ENCODE peak calls at places on chromosomes 16 and 17, in six cellular contexts. S, Q, D, R, N and A are unnamed samples.

GRCh38 chr17:39483506-39483905 is 22.2 kb downstream of the CDK12 start:
- DNase-seq in S (no peak), Q (no peak), D (no peak), R (no peak), N (no peak), A (no peak)

GRCh38 chr17:75707096-75707720 is 14.1 kb upstream of the ITGB4 start:
- DNase-seq in S (no peak), Q (no peak), D (peak; percentile 40), R (no peak), N (peak; percentile 86), A (no peak)

GRCh38 chr17:80113033-80113484 is 11.7 kb downstream of the GAA start:
- DNase-seq in S (no peak), Q (no peak), D (no peak), R (no peak), N (no peak), A (no peak)

GRCh38 chr16:77690416-77690815 is 31.9 kb upstream of the NUDT7 start:
- DNase-seq in S (no peak), Q (no peak), D (no peak), R (no peak), N (peak; percentile 5), A (no peak)

GRCh38 chr17:12973496-12974318 is 44.1 kb downstream of the ELAC2 start:
- DNase-seq in S (no peak), Q (no peak), D (peak; percentile 84), R (no peak), N (no peak), A (peak; percentile 15)

GRCh38 chr17:73888875-73889274 is 244.6 kb upstream of the SDK2 start:
- DNase-seq in S (no peak), Q (no peak), D (no peak), R (no peak), N (no peak), A (no peak)

GRCh38 chr17:66786101-66786500 is 48.8 kb upstream of the CACNG5 start:
- DNase-seq in S (no peak), Q (no peak), D (peak; percentile 45), R (peak; percentile 12), N (no peak), A (no peak)

GRCh38 chr17:43940630-43941029 is 1.6 kb downstream of the PPY start:
- DNase-seq in S (no peak), Q (no peak), D (peak; percentile 96), R (peak; percentile 44), N (peak; percentile 58), A (peak; percentile 46)

GRCh38 chr16:47008612-47009011 is 35.1 kb upstream of the DNAJA2 start:
- DNase-seq in S (no peak), Q (no peak), D (no peak), R (no peak), N (no peak), A (no peak)

GRCh38 chr17:46118969-46119368 is 74.3 kb downstream of the KANSL1 start:
- DNase-seq in S (no peak), Q (no peak), D (no peak), R (no peak), N (no peak), A (no peak)

GRCh38 chr16:4123617-4124300 is 7.5 kb upstream of the ADCY9 start:
- DNase-seq in S (no peak), Q (no peak), D (no peak), R (no peak), N (no peak), A (no peak)

GRCh38 chr17:44108440-44109311 is 14.8 kb downstream of the HDAC5 start:
- DNase-seq in S (peak; percentile 94), Q (peak; percentile 96), D (peak; percentile 72), R (no peak), N (peak; percentile 88), A (no peak)

GRCh38 chr16:19179890-19180490 is 11.9 kb downstream of the SYT17 start:
- DNase-seq in S (no peak), Q (no peak), D (peak; percentile 84), R (peak; percentile 63), N (peak; percentile 70), A (peak; percentile 54)

GRCh38 chr17:27241346-27241946 is 52.5 kb upstream of the WSB1 start:
- DNase-seq in S (no peak), Q (no peak), D (peak; percentile 70), R (no peak), N (peak; percentile 20), A (peak; percentile 48)

GRCh38 chr16:1537763-1538289 is 4.4 kb downstream of the TMEM204 start:
- DNase-seq in S (no peak), Q (peak; percentile 17), D (no peak), R (no peak), N (no peak), A (no peak)
- H3K4me3 ChIP-seq in S (no peak overlapping the region), Q (no peak overlapping the region), D (no peak overlapping the region), R (no peak overlapping the region), N (no peak overlapping the region), A (no peak overlapping the region)

GRCh38 chr17:1169471-1169908 is 10.3 kb downstream of the ABR start:
- DNase-seq in S (no peak), Q (no peak), D (no peak), R (no peak), N (no peak), A (no peak)
- H3K27ac ChIP-seq in S (no peak overlapping the region), Q (no peak overlapping the region), D (peak overlapping the region; percentile 90), R (no peak overlapping the region), N (no peak overlapping the region), A (no peak overlapping the region)

DNA sequence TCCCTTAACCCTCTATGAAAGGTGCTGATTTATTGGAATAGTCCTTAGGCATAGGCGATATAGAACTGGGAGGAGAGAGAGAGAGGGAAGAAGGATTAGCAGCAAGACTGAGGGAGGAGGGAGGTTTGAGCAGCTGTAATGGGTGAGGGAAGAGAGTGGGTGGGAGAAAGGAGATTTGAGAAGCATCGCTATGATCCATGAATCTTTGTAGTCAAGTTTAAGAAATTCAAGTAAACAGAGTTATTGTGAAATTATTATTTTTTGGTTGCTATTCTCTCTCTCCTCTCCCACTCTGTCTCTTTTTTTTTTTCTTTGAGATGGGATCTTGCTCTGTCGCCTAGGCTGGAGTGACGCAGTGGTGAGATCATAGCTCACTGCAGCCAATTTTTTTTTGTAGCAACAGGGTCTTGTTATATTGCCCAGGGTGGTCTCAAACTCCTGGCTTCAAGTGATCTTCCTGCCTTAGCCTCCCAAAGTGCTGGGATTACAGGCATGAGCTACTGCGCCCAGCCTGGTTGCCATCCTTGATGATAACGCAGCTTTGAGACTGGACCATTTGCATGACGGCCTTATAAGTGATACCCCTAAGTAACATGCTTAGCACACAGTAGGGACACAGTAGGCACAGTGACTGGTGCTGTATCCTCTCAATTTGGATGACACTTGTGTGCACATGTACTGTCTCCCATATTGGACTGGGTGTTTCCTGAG is 21.0 kb upstream of the TNS4 start:
- DNase-seq in S (no peak), Q (no peak), D (peak; percentile 28), R (no peak), N (no peak), A (peak; percentile 40)
- H3K4me1 ChIP-seq in S (no peaks in the 10 kb centered on the region), Q (no peaks in the 10 kb centered on the region), D (peaks cover 4% of the 10 kb centered on the region), R (peaks cover 10% of the 10 kb centered on the region), N (peaks cover 63% of the 10 kb centered on the region), A (no peaks in the 10 kb centered on the region)

DNA sequence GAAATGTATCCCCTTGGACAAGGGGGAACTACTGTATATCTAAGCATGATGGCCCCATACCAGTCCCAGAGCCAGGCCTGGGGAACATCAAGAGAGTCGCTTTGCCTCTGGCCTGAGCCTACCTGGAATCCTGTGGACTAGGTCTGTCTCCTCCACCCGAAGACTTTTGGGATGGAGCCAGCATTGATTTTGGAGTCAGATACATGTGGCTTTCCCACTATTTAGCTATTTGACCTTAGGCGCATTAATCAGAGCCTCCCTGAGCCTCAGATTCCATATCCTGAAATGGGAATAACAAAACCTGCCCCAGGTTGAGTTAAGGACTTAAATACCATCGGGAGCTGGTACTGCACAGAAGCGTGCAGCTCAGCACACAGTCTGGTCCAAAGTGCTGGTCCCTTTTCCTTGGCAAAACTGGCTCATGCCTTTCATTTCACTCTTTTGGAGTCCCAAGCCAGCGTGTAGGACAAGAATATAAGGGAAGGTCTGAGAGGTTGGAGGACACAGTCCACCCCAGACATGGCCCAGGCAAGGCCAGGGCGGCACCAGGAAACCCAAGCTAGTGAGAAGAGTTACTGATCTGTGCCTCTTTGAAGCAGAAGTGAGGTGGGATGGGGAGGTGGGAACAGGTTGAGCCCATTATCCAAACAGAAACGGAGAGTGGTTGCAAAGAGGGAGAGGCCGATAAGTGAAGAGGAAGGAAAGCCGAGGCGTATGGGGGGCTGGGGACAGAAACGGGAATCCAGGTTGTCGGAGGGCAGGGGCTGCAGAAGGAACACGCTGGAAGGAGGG is 993 bp downstream of the FA2H start:
- DNase-seq in S (no peak), Q (no peak), D (no peak), R (no peak), N (no peak), A (no peak)
- H3K4me3 ChIP-seq in S (peak overlapping the region; percentile 68), Q (no peak overlapping the region), D (peak overlapping the region; percentile 82), R (peak overlapping the region; percentile 66), N (peak overlapping the region; percentile 87), A (peak overlapping the region; percentile 36)

GRCh38 chr17:33494156-33494555 is 201.1 kb upstream of the ASIC2 start:
- DNase-seq in S (no peak), Q (no peak), D (no peak), R (no peak), N (no peak), A (no peak)
- H3K27ac ChIP-seq in S (no peak overlapping the region), Q (no peak overlapping the region), D (peak overlapping the region; percentile 0), R (no peak overlapping the region), N (no peak overlapping the region), A (no peak overlapping the region)

DNA sequence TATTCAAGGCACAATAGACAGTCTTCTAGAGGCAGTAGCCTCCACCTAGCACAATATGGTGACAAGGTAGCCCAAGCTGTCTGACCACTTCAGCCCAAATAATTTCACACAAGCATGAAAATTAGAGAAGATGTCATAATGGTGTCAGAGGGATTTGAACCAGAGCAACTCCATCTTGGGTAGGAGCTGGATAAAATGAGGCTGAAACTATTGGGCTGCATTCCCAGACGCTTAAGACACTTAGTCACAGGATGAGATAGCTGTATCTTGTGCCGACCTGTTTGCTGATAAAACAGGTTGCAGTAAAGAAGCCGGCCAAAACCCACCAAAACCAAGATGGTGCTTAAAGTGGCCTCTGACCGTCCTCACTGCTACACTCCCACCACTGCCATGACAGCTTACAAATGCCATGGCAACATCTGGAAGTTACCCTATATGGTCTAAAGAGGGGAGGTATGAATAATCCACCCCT is 192.6 kb downstream of the CPPED1 start:
- DNase-seq in S (no peak), Q (no peak), D (no peak), R (no peak), N (peak; percentile 38), A (no peak)
- H3K4me1 ChIP-seq in S (no peaks in the 10 kb centered on the region), Q (no peaks in the 10 kb centered on the region), D (peaks cover 22% of the 10 kb centered on the region), R (peaks cover 9% of the 10 kb centered on the region), N (peaks cover 39% of the 10 kb centered on the region), A (no peaks in the 10 kb centered on the region)

GRCh38 chr16:346587-346986 is 5.9 kb downstream of the AXIN1 start:
- DNase-seq in S (no peak), Q (no peak), D (no peak), R (no peak), N (no peak), A (peak; percentile 16)

GRCh38 chr16:347203-347602 is 5.3 kb downstream of the AXIN1 start:
- DNase-seq in S (no peak), Q (no peak), D (no peak), R (no peak), N (no peak), A (no peak)

GRCh38 chr16:350203-350602 is 2.3 kb downstream of the AXIN1 start:
- DNase-seq in S (no peak), Q (no peak), D (no peak), R (no peak), N (no peak), A (no peak)

GRCh38 chr16:351804-352520 is 561 bp downstream of the AXIN1 start:
- DNase-seq in S (no peak), Q (peak; percentile 67), D (no peak), R (no peak), N (no peak), A (peak; percentile 52)

GRCh38 chr16:349211-349610 is 3.3 kb downstream of the AXIN1 start:
- DNase-seq in S (no peak), Q (no peak), D (no peak), R (no peak), N (no peak), A (no peak)
- H3K4me3 ChIP-seq in S (no peak overlapping the region), Q (no peak overlapping the region), D (no peak overlapping the region), R (no peak overlapping the region), N (no peak overlapping the region), A (no peak overlapping the region)